ENCODE peak calls at places on chromosomes 3 and 15, in eight cellular contexts. C, E, Z, Q, F, J, U and I are unnamed samples.

GRCh38 chr3:58218904-58219303 is 8.1 kb upstream of the DNASE1L3 start:
- DNase-seq in Z (no peak), U (no peak), F (no peak), Q (no peak), E (no peak), C (no peak), J (no peak), I (no peak)

GRCh38 chr15:36347272-36347864 is 232.1 kb upstream of the CDIN1 start:
- DNase-seq in F (no peak), J (no peak), U (no peak), E (no peak), C (no peak), Q (no peak), Z (no peak), I (no peak)

GRCh38 chr3:96977671-96978070 is 163.3 kb downstream of the EPHA6 start:
- DNase-seq in Z (no peak), U (no peak), J (no peak), C (no peak), F (no peak), E (no peak), Q (no peak), I (no peak)

GRCh38 chr15:37880009-37880834 is 54.2 kb upstream of the TMCO5A start:
- DNase-seq in Z (no peak), C (no peak), E (no peak), J (no peak), F (no peak), U (peak), Q (peak), I (no peak)

GRCh38 chr15:41550066-41550805 is 6.2 kb upstream of the RPAP1 start:
- DNase-seq in F (no peak), Z (no peak), E (no peak), J (no peak), U (no peak), Q (no peak), C (no peak), I (no peak)

GRCh38 chr3:177284383-177284881 is 87.2 kb upstream of the TBL1XR1 start:
- DNase-seq in E (no peak), F (no peak), Q (no peak), J (peak), C (peak), Z (no peak), U (peak), I (no peak)

GRCh38 chr3:112084980-112085697 is 1.1 kb upstream of the C3orf52 start:
- DNase-seq in Z (no peak), F (no peak), Q (no peak), U (no peak), J (no peak), E (no peak), C (peak), I (no peak)

GRCh38 chr3:171824824-171825221 is 14.5 kb upstream of the PLD1 start:
- DNase-seq in E (no peak), Q (no peak), C (no peak), U (no peak), J (no peak), Z (no peak), F (no peak), I (no peak)

GRCh38 chr15:79243723-79244122 is 38.8 kb upstream of the ANKRD34C start:
- DNase-seq in C (no peak), Z (no peak), F (no peak), E (no peak), J (no peak), Q (no peak), U (no peak), I (no peak)